ENCODE peak calls at places on chromosomes 7 and 10, in ten cellular contexts. Z is DMS153, M is Calu3, R is dermis microvascular lymphatic vessel endothelial cell, G is NCI-H1092 treated with DMSO at 0.1 percent for 48 hours, I is smooth muscle cell of the brain vasculature, L is gastrocnemius medialis, T is HS-27A, N is fibroblast of lung, V is sciatic nerve. Y is an unnamed sample.

GRCh38 chr10:77318739-77319138 is 318.9 kb downstream of the KCNMA1 start:
- DNase-seq in N (no peak), I (no peak), Z (no peak), M (no peak), G (no peak), R (no peak), T (no peak), L (no peak), V (no peak), Y (no peak)

GRCh38 chr7:157689269-157690057 is 352.7 kb downstream of the DNAJB6 start:
- DNase-seq in N (peak; percentile 20), G (no peak), Z (no peak), I (no peak), R (no peak), L (no peak), T (no peak), V (no peak), M (no peak), Y (peak; percentile 53)

GRCh38 chr7:36154255-36155212 is 1.5 kb downstream of the EEPD1 start:
- DNase-seq in I (no peak), V (peak; percentile 61), T (no peak), N (no peak), Z (no peak), G (no peak), L (peak; percentile 33), R (no peak), M (peak; percentile 75), Y (no peak)

GRCh38 chr10:73643362-73643761 is 2.1 kb upstream of the MYOZ1 start:
- DNase-seq in M (no peak), N (no peak), L (no peak), T (no peak), R (no peak), G (no peak), Z (no peak), V (no peak), I (no peak), Y (no peak)

GRCh38 chr7:94286111-94286510 is 108.6 kb upstream of the COL1A2 start:
- DNase-seq in N (no peak), V (no peak), I (no peak), Z (no peak), G (no peak), T (no peak), M (no peak), R (no peak), L (no peak), Y (no peak)

GRCh38 chr7:100568176-100568935 is 5.3 kb downstream of the SAP25 start:
- DNase-seq in L (no peak), T (no peak), Z (no peak), I (no peak), M (no peak), G (no peak), V (no peak), N (no peak), R (no peak), Y (no peak)

GRCh38 chr7:116706668-116707126 is 34.7 kb downstream of the MET start:
- DNase-seq in R (no peak), I (no peak), N (peak; percentile 75), G (peak; percentile 50), M (peak; percentile 45), T (peak; percentile 67), L (peak; percentile 24), V (no peak), Z (peak; percentile 31), Y (no peak)

GRCh38 chr10:109018892-109019507 is 904.3 kb downstream of the XPNPEP1 start:
- DNase-seq in G (no peak), I (no peak), R (no peak), T (no peak), V (no peak), Z (no peak), N (no peak), L (no peak), M (no peak), Y (no peak)

GRCh38 chr7:107181172-107181571 is 12.4 kb downstream of the HBP1 start:
- DNase-seq in T (no peak), M (no peak), L (no peak), V (no peak), N (no peak), Z (no peak), R (no peak), G (no peak), I (no peak), Y (no peak)

Y was measured in cardiac septum.